ENCODE peak calls at places on chromosome 18, in eight cellular contexts. I is left kidney; H is K562; W is stimulated activated CD8-positive, alpha-beta memory T cell treated with anti-CD3 and anti-CD28 coated beads, Interleukin-2, amount 100 ng/mL, for 48 hours; G is NCI-H748 treated with DMSO at 0.1 percent for 48 hours; M is activated CD8-positive, alpha-beta memory T cell treated with anti-CD3 and anti-CD28 coated beads, Interleukin-2, amount 50 U/mL, for 48 hours; T is T-helper 1 cell; Z is HFF-Myc. V is an unnamed sample.

GRCh38 chr18:61953641-61954040 is 60.8 kb upstream of the RNF152 start:
- DNase-seq in I (no peak), M (no peak), W (no peak), G (no peak), Z (no peak), H (no peak), T (no peak), V (no peak)

GRCh38 chr18:14963246-14963645 is 215.3 kb downstream of the ANKRD30B start:
- DNase-seq in T (no peak), W (no peak), G (no peak), M (no peak), I (no peak), Z (no peak), H (no peak), V (no peak)

GRCh38 chr18:2222270-2223185 is 348.8 kb downstream of the METTL4 start:
- DNase-seq in H (no peak), I (no peak), G (no peak), M (no peak), W (no peak), Z (no peak), T (no peak), V (no peak)

GRCh38 chr18:49018553-49018943 is 67.8 kb upstream of the SMAD7 start:
- DNase-seq in M (no peak), T (no peak), G (no peak), Z (no peak), I (no peak), W (no peak), H (no peak), V (no peak)

GRCh38 chr18:1104265-1104792 is 199.7 kb downstream of the ADCYAP1 start:
- DNase-seq in T (no peak), H (no peak), W (no peak), Z (peak; percentile 11), M (no peak), G (no peak), I (no peak), V (no peak)

GRCh38 chr18:73979742-73980141 is 167.9 kb downstream of the FBXO15 start:
- DNase-seq in G (no peak), W (no peak), Z (no peak), M (no peak), T (no peak), H (no peak), I (no peak), V (no peak)

GRCh38 chr18:59270689-59271257 is 2.5 kb downstream of the RAX start:
- DNase-seq in G (no peak), H (no peak), W (no peak), Z (no peak), M (no peak), T (no peak), I (no peak), V (no peak)

GRCh38 chr18:36187138-36187825 is at the start of gene MOCOS:
- DNase-seq in W (peak; percentile 26), I (peak; percentile 87), H (peak; percentile 97), G (peak; percentile 27), M (peak; percentile 77), T (peak; percentile 34), Z (no peak), V (peak; percentile 76)

GRCh38 chr18:5841518-5841917 is 53.8 kb downstream of the TMEM200C start:
- DNase-seq in W (no peak), M (no peak), Z (no peak), T (no peak), G (no peak), H (no peak), I (no peak), V (no peak)

GRCh38 chr18:3442894-3443293 is 7.1 kb upstream of the TGIF1 start:
- DNase-seq in W (no peak), I (no peak), T (no peak), H (no peak), Z (no peak), M (no peak), G (no peak), V (no peak)

GRCh38 chr18:79818036-79818435 is 20.3 kb downstream of the KCNG2 start:
- DNase-seq in I (no peak), W (no peak), G (no peak), M (no peak), H (no peak), Z (no peak), T (no peak), V (no peak)

GRCh38 chr18:13430663-13431062 is 212.1 kb downstream of the LDLRAD4 start:
- DNase-seq in W (no peak), H (no peak), T (no peak), I (no peak), M (no peak), G (no peak), Z (no peak), V (no peak)

GRCh38 chr18:25853716-25854465 is 236.5 kb downstream of the SS18 start:
- DNase-seq in Z (no peak), W (no peak), T (no peak), M (no peak), H (no peak), G (peak; percentile 10), I (peak; percentile 3), V (no peak)

GRCh38 chr18:69631281-69631680 is 230.6 kb downstream of the DOK6 start:
- DNase-seq in Z (no peak), I (no peak), M (no peak), T (no peak), H (no peak), W (no peak), G (no peak), V (no peak)

GRCh38 chr18:56647071-56647470 is 4.1 kb upstream of the WDR7 start:
- DNase-seq in H (no peak), T (no peak), M (no peak), Z (no peak), G (no peak), I (no peak), W (no peak), V (no peak)

GRCh38 chr18:54684786-54685185 is 93.7 kb downstream of the DYNAP start:
- DNase-seq in I (peak; percentile 77), G (no peak), T (no peak), W (no peak), M (no peak), H (peak; percentile 10), Z (no peak), V (no peak)

GRCh38 chr18:23059541-23060465 is 75.5 kb upstream of the CABLES1 start:
- DNase-seq in T (no peak), Z (no peak), H (no peak), W (no peak), I (no peak), G (no peak), M (no peak), V (no peak)

GRCh38 chr18:12571617-12572016 is 86.3 kb downstream of the SPIRE1 start:
- DNase-seq in G (no peak), T (no peak), W (no peak), I (no peak), Z (no peak), H (no peak), M (no peak), V (no peak)

GRCh38 chr18:3631927-3632326 is 182.0 kb downstream of the TGIF1 start:
- DNase-seq in G (no peak), I (no peak), M (no peak), H (no peak), W (no peak), Z (no peak), T (no peak), V (no peak)

GRCh38 chr18:23380001-23380550 is 73.0 kb upstream of the RIOK3 start:
- DNase-seq in G (no peak), T (no peak), I (no peak), W (no peak), H (no peak), M (no peak), Z (no peak), V (no peak)

GRCh38 chr18:36830141-36830495 is 1.2 kb downstream of the KIAA1328 start:
- DNase-seq in Z (no peak), T (no peak), H (no peak), I (no peak), M (no peak), G (no peak), W (no peak), V (no peak)

GRCh38 chr18:34159691-34160185 is 65.0 kb downstream of the NOL4 start:
- DNase-seq in M (no peak), I (no peak), Z (no peak), W (no peak), T (no peak), G (peak; percentile 73), H (no peak), V (no peak)

GRCh38 chr18:5463836-5464235 is 80.0 kb downstream of the EPB41L3 start:
- DNase-seq in M (no peak), G (no peak), H (no peak), Z (no peak), T (no peak), I (no peak), W (no peak), V (no peak)

GRCh38 chr18:31497711-31498449 is at the start of gene DSG2:
- DNase-seq in H (peak; percentile 92), T (peak; percentile 1), W (no peak), M (peak; percentile 61), G (no peak), I (peak; percentile 89), Z (no peak), V (peak; percentile 76)

GRCh38 chr18:27223570-27224340 is 38.6 kb upstream of the CHST9 start:
- DNase-seq in Z (no peak), H (no peak), G (peak; percentile 90), T (no peak), I (no peak), W (no peak), M (no peak), V (no peak)

GRCh38 chr18:38022247-38022646 is 456.6 kb upstream of the CELF4 start:
- DNase-seq in M (no peak), G (no peak), W (no peak), I (no peak), Z (no peak), H (no peak), T (no peak), V (no peak)

GRCh38 chr18:46761054-46761769 is 4.4 kb upstream of the ST8SIA5 start:
- DNase-seq in W (no peak), T (no peak), Z (no peak), M (no peak), H (no peak), I (no peak), G (peak; percentile 97), V (no peak)

GRCh38 chr18:76491436-76491800 is 3.6 kb downstream of the ZNF516 start:
- DNase-seq in T (peak; percentile 62), G (peak; percentile 48), Z (no peak), W (peak; percentile 52), M (peak; percentile 68), H (peak; percentile 44), I (peak; percentile 89), V (peak; percentile 55)

GRCh38 chr18:61085751-61086150 is 247.5 kb upstream of the CDH20 start:
- DNase-seq in M (no peak), H (no peak), G (no peak), W (no peak), Z (no peak), T (no peak), I (peak; percentile 91), V (no peak)

GRCh38 chr18:11502368-11502767 is 107.0 kb upstream of the SLC35G4 start:
- DNase-seq in M (no peak), T (no peak), I (no peak), G (no peak), H (no peak), Z (no peak), W (no peak), V (no peak)

GRCh38 chr18:7038330-7038846 is 79.2 kb downstream of the LAMA1 start:
- DNase-seq in M (no peak), H (peak; percentile 52), I (peak; percentile 95), W (no peak), Z (peak; percentile 83), T (no peak), G (peak; percentile 80), V (peak; percentile 50)

GRCh38 chr18:48612511-48612910 is 73.7 kb downstream of the CTIF start:
- DNase-seq in H (no peak), M (no peak), T (no peak), I (no peak), Z (no peak), W (no peak), G (no peak), V (no peak)

GRCh38 chr18:57748770-57749603 is 54.1 kb downstream of the ATP8B1 start:
- DNase-seq in Z (no peak), G (peak; percentile 87), W (no peak), H (no peak), T (no peak), I (no peak), M (no peak), V (no peak)

GRCh38 chr18:61474918-61475317 is 141.7 kb downstream of the CDH20 start:
- DNase-seq in T (no peak), Z (no peak), H (no peak), W (no peak), I (no peak), M (no peak), G (no peak), V (no peak)